ENCODE peak calls at places on chromosome 3, in ten cellular contexts. N is foreskin keratinocyte; Y is uterus; J is WERI-Rb-1; D is CD4-positive, CD25-positive, alpha-beta regulatory T cell; U is T-cell; B is T follicular helper cell; C is NCI-H1930; R is mesendoderm; M is EH. Q is an unnamed sample.

GRCh38 chr3:190345027-190345821 is 23.0 kb upstream of the CLDN1 start:
- DNase-seq in B (no peak), R (peak), M (peak), J (no peak), U (no peak), Y (peak), C (no peak), D (no peak), N (peak), Q (no peak)

GRCh38 chr3:188439080-188439479 is 285.1 kb downstream of the LPP start:
- DNase-seq in D (peak), B (no peak), N (no peak), U (peak), Y (no peak), M (peak), C (no peak), R (no peak), J (no peak), Q (peak)

GRCh38 chr3:25662921-25663320 is 1.8 kb downstream of the TOP2B start:
- DNase-seq in N (no peak), Y (no peak), J (no peak), B (no peak), R (no peak), C (no peak), M (peak), U (no peak), D (no peak), Q (no peak)

GRCh38 chr3:132486086-132486485 is 68.8 kb downstream of the DNAJC13 start:
- DNase-seq in B (no peak), C (no peak), U (no peak), R (no peak), N (no peak), M (peak), Y (no peak), J (no peak), D (no peak), Q (no peak)

GRCh38 chr3:32919920-32920319 is 31.5 kb upstream of the CCR4 start:
- DNase-seq in M (no peak), R (no peak), B (no peak), D (no peak), U (no peak), Y (no peak), N (no peak), J (no peak), C (no peak), Q (no peak)

GRCh38 chr3:72892081-72892763 is 4.4 kb downstream of the GXYLT2 start:
- DNase-seq in C (no peak), B (no peak), M (peak), U (no peak), Y (peak), R (no peak), J (no peak), N (peak), D (no peak), Q (no peak)

GRCh38 chr3:77459926-77460325 is 420.0 kb downstream of the ROBO2 start:
- DNase-seq in N (no peak), Y (no peak), R (no peak), B (no peak), J (no peak), M (peak), U (no peak), D (no peak), C (no peak), Q (no peak)

GRCh38 chr3:127685708-127686511 is 13.2 kb downstream of the ABTB1 start:
- DNase-seq in B (no peak), C (no peak), M (no peak), N (no peak), D (no peak), R (no peak), J (no peak), U (no peak), Y (no peak), Q (no peak)

GRCh38 chr3:121724130-121724529 is 25.4 kb downstream of the GOLGB1 start:
- DNase-seq in D (no peak), C (no peak), R (no peak), Y (no peak), U (no peak), J (no peak), N (no peak), M (no peak), B (no peak), Q (no peak)